ENCODE peak calls at places on chromosomes 11 and 22, in six cellular contexts. One of them, this sample, is unnamed.

GRCh38 chr22:35930933-35931332 is 97.7 kb downstream of the RBFOX2 start:
- DNase-seq in HL-60: peak
- DNase-seq in prostate gland: no peak
- DNase-seq in right lobe of liver: no peak
- DNase-seq in transverse colon: no peak
- DNase-seq in tibial nerve: no peak
- DNase-seq in this sample: peak

GRCh38 chr11:1387961-1388762 is 1.6 kb upstream of the BRSK2 start:
- DNase-seq in HL-60: no peak
- DNase-seq in prostate gland: no peak
- DNase-seq in right lobe of liver: no peak
- DNase-seq in transverse colon: peak
- DNase-seq in tibial nerve: no peak
- DNase-seq in this sample: no peak

GRCh38 chr11:75031224-75031753 is 42.6 kb downstream of the NEU3 start:
- DNase-seq in HL-60: no peak
- DNase-seq in prostate gland: no peak
- DNase-seq in right lobe of liver: peak
- DNase-seq in transverse colon: no peak
- DNase-seq in tibial nerve: no peak
- DNase-seq in this sample: peak

GRCh38 chr11:118003021-118003423 is 16.8 kb downstream of the IL10RA start:
- DNase-seq in HL-60: no peak
- DNase-seq in prostate gland: no peak
- DNase-seq in right lobe of liver: no peak
- DNase-seq in transverse colon: peak
- DNase-seq in tibial nerve: no peak
- DNase-seq in this sample: no peak

GRCh38 chr11:132650969-132651720 is 881.2 kb downstream of the OPCML start:
- DNase-seq in HL-60: no peak
- DNase-seq in prostate gland: no peak
- DNase-seq in right lobe of liver: no peak
- DNase-seq in transverse colon: no peak
- DNase-seq in tibial nerve: no peak
- DNase-seq in this sample: no peak

GRCh38 chr11:110093407-110094297 is 460 bp downstream of the ZC3H12C start:
- DNase-seq in HL-60: no peak
- DNase-seq in prostate gland: peak
- DNase-seq in right lobe of liver: peak
- DNase-seq in transverse colon: peak
- DNase-seq in tibial nerve: peak
- DNase-seq in this sample: peak

GRCh38 chr22:19983701-19984100 is 32.9 kb downstream of the ARVCF start:
- DNase-seq in HL-60: no peak
- DNase-seq in prostate gland: no peak
- DNase-seq in right lobe of liver: peak
- DNase-seq in transverse colon: no peak
- DNase-seq in tibial nerve: no peak
- DNase-seq in this sample: no peak

GRCh38 chr11:75376175-75376574 is 23.1 kb upstream of the RPS3 start:
- DNase-seq in HL-60: no peak
- DNase-seq in prostate gland: no peak
- DNase-seq in right lobe of liver: no peak
- DNase-seq in transverse colon: no peak
- DNase-seq in tibial nerve: no peak
- DNase-seq in this sample: no peak

GRCh38 chr11:64319421-64319761 is 1.5 kb downstream of the PRDX5 start:
- DNase-seq in HL-60: peak
- DNase-seq in prostate gland: no peak
- DNase-seq in right lobe of liver: no peak
- DNase-seq in transverse colon: peak
- DNase-seq in tibial nerve: no peak
- DNase-seq in this sample: no peak
- H3K4me3 ChIP-seq in HL-60: peak
- H3K4me3 ChIP-seq in prostate gland: peak
- H3K4me3 ChIP-seq in right lobe of liver: peak
- H3K4me3 ChIP-seq in transverse colon: no peak
- H3K4me3 ChIP-seq in tibial nerve: no peak
- H3K4me3 ChIP-seq in this sample: peak

DNA sequence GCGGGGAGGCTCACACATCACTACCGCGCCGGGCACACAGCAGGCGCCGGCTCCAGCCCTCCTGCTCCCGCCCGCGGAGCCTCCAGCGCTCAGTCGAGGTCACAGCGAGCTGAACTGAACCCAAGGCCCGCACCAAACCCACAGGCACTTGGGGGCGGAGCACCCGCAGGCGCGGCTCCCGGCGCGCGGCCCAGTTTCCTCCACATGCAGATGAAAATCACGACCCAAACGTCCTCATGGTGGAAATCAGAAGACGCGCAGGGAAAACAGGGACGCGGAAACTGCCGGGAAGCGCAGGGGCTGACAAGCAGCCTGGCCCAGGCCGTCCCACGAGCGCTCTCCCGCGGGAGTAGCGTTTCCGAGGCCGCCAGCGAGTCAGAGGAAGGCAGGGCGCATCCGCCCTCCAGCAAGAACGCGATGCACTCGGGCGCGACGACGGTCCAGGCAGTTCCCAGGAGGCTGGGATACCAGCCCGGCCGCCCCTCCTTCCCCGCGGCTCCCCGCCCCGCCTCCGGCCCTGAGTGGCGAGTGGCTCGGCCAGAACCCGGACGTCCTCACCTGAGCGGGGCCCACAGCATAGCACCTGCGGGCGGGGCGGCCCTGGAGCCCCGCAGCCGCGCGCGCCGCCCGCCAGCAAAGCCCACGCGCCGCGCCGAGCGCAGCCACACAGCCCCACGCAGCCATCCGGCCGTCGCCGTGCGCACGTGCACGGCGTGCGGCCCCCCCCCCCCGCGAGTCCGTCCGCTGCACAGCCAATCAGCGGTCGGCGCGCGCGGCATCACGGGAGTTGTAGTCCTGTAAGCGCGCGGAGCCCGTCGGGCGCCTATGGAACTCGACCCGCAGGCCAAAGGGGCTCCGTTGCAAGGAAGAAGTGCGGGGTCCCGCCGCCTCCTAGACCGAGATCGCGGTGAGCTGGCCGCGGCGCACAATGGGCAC is at the start of gene HDHD5:
- DNase-seq in HL-60: peak
- DNase-seq in prostate gland: peak
- DNase-seq in right lobe of liver: peak
- DNase-seq in transverse colon: peak
- DNase-seq in tibial nerve: peak
- DNase-seq in this sample: peak
- TF ChIP-seq CTCF in HL-60: no peak
- TF ChIP-seq CTCF in prostate gland: no peak
- TF ChIP-seq CTCF in right lobe of liver: no peak
- TF ChIP-seq CTCF in transverse colon: no peak
- TF ChIP-seq CTCF in tibial nerve: no peak
- TF ChIP-seq CTCF in this sample: no peak

GRCh38 chr22:24153959-24154358 is 27.3 kb upstream of the SUSD2 start:
- DNase-seq in HL-60: peak
- DNase-seq in prostate gland: no peak
- DNase-seq in right lobe of liver: no peak
- DNase-seq in transverse colon: no peak
- DNase-seq in tibial nerve: no peak
- DNase-seq in this sample: no peak
- H3K4me3 ChIP-seq in HL-60: no peak
- H3K4me3 ChIP-seq in prostate gland: no peak
- H3K4me3 ChIP-seq in right lobe of liver: no peak
- H3K4me3 ChIP-seq in transverse colon: no peak
- H3K4me3 ChIP-seq in tibial nerve: no peak
- H3K4me3 ChIP-seq in this sample: no peak

DNA sequence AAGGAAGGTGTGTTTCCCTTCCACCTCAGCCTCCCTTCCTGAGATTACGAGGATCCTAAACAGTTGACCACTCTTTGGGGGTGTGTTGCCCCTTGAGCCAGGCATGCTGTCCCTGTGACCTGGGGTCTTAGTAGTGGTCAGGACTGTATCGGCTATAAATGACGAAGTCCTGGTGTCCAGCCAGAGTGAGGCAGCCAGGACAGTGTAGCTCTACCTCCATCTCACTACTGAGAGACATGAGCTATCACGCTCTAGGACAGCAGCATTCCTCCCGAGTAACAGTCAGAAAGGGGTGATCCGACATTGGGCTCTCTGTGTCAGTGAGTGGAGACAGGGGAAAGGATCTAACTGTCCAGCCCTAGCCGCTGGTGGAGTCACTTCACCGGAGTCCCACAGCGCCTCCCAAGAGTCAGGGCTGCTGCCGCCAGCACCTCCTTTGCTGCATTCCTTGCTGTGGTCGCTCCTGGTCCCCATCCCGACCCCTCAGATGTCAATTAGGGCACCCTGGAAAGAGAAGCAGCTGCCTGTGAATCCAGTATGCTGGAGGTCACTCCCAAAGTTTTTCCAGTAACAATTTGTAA is 3.3 kb upstream of the B3GNT6 start:
- DNase-seq in HL-60: no peak
- DNase-seq in prostate gland: no peak
- DNase-seq in right lobe of liver: no peak
- DNase-seq in transverse colon: no peak
- DNase-seq in tibial nerve: no peak
- DNase-seq in this sample: no peak
- TF ChIP-seq CTCF in HL-60: no peak
- TF ChIP-seq CTCF in prostate gland: no peak
- TF ChIP-seq CTCF in right lobe of liver: no peak
- TF ChIP-seq CTCF in transverse colon: no peak
- TF ChIP-seq CTCF in tibial nerve: no peak
- TF ChIP-seq CTCF in this sample: no peak

DNA sequence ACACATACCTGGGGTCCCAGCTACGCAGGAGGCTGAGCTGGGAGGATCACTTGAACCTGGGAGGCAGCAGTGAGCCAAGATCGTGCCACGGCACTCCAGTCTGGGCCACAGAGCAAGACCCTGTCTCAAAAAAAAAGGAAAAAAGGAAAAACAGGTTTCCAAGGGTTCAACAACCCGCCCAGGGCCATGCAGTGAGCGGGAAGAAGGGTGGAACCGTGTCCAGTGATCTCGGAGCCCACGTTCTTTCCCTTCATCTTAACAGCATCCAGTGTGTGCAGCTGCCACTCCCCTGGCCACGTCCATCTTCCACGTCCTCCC is 14.9 kb upstream of the LRP5 start:
- DNase-seq in HL-60: no peak
- DNase-seq in prostate gland: no peak
- DNase-seq in right lobe of liver: no peak
- DNase-seq in transverse colon: no peak
- DNase-seq in tibial nerve: no peak
- DNase-seq in this sample: no peak
- H3K4me3 ChIP-seq in HL-60: no peak
- H3K4me3 ChIP-seq in prostate gland: no peak
- H3K4me3 ChIP-seq in right lobe of liver: peak
- H3K4me3 ChIP-seq in transverse colon: no peak
- H3K4me3 ChIP-seq in tibial nerve: no peak
- H3K4me3 ChIP-seq in this sample: peak